ENCODE peak calls at places on chromosome 3, in eight cellular contexts. O, F, J, S, A, I, T and P are unnamed samples.
A peak's percentile ranks its signal among the peaks of the same experiment; 100 is the strongest.

GRCh38 chr3:125156491-125156890 is 56.1 kb downstream of the SLC12A8 start:
- DNase-seq in J (no peak), F (no peak), T (no peak), I (no peak), O (no peak), S (no peak), A (no peak), P (no peak)

GRCh38 chr3:167066977-167067843 is 312.9 kb downstream of the ZBBX start:
- DNase-seq in T (no peak), O (no peak), S (no peak), A (no peak), J (no peak), F (no peak), I (no peak), P (no peak)

GRCh38 chr3:51709675-51710074 is 2.8 kb downstream of the GRM2 start:
- DNase-seq in O (no peak), A (no peak), T (no peak), I (no peak), J (no peak), S (no peak), F (no peak), P (no peak)

GRCh38 chr3:179421500-179421899 is 29.8 kb downstream of the GNB4 start:
- DNase-seq in I (no peak), T (peak; percentile 16), O (no peak), S (peak; percentile 11), A (peak; percentile 47), F (no peak), J (no peak), P (no peak)

GRCh38 chr3:98741121-98741716 is 21.9 kb upstream of the ST3GAL6 start:
- DNase-seq in S (peak; percentile 10), T (no peak), J (no peak), I (no peak), F (no peak), O (no peak), A (peak; percentile 43), P (no peak)

GRCh38 chr3:44098666-44099065 is 143.0 kb upstream of the TOPAZ1 start:
- DNase-seq in S (no peak), I (no peak), A (no peak), F (peak; percentile 14), T (no peak), O (no peak), J (no peak), P (no peak)

GRCh38 chr3:129592362-129593150 is 13.9 kb downstream of the PLXND1 start:
- DNase-seq in T (no peak), S (no peak), I (peak; percentile 44), A (no peak), J (no peak), F (peak; percentile 84), O (no peak), P (no peak)

GRCh38 chr3:134299185-134299887 is 48.7 kb upstream of the RYK start:
- DNase-seq in O (no peak), I (no peak), F (no peak), S (no peak), A (peak; percentile 44), J (no peak), T (peak; percentile 59), P (no peak)

GRCh38 chr3:34886443-34886842 is 752.9 kb upstream of the ARPP21 start:
- DNase-seq in J (no peak), F (no peak), I (no peak), S (no peak), T (no peak), A (no peak), O (no peak), P (no peak)

GRCh38 chr3:52119056-52119455 is 35.2 kb downstream of the POC1A start:
- DNase-seq in O (no peak), S (no peak), A (no peak), I (no peak), J (no peak), T (no peak), F (no peak), P (no peak)

GRCh38 chr3:102299125-102299877 is 135.5 kb upstream of the ZPLD1 start:
- DNase-seq in I (no peak), F (no peak), A (no peak), T (no peak), J (no peak), S (no peak), O (no peak), P (no peak)

GRCh38 chr3:33035596-33035995 is 61.4 kb downstream of the GLB1 start:
- DNase-seq in S (peak; percentile 19), O (no peak), T (no peak), A (peak; percentile 71), F (no peak), J (no peak), I (no peak), P (peak; percentile 9)

GRCh38 chr3:98172621-98173020 is 6.1 kb downstream of the OR5H15 start:
- DNase-seq in I (no peak), F (no peak), S (peak; percentile 11), O (no peak), T (peak; percentile 24), J (no peak), A (no peak), P (no peak)

GRCh38 chr3:184380627-184381260 is 890 bp downstream of the CHRD start:
- DNase-seq in O (no peak), I (no peak), F (no peak), S (no peak), T (no peak), A (no peak), J (no peak), P (no peak)

GRCh38 chr3:153070153-153070868 is 91.7 kb upstream of the RAP2B start:
- DNase-seq in A (peak; percentile 69), O (no peak), I (no peak), J (no peak), T (peak; percentile 57), F (no peak), S (peak; percentile 11), P (peak; percentile 65)

GRCh38 chr3:9809239-9809614 is 835 bp upstream of the TTLL3 start:
- DNase-seq in O (no peak), I (peak; percentile 14), T (no peak), J (no peak), A (no peak), F (no peak), S (peak; percentile 42), P (no peak)

GRCh38 chr3:14528081-14528480 is 12.1 kb downstream of the GRIP2 start:
- DNase-seq in T (no peak), I (no peak), F (no peak), A (no peak), O (no peak), J (no peak), S (no peak), P (no peak)